ENCODE peak calls at places on chromosomes 7 and 10, in five cellular contexts. D, L, T, F and W are unnamed samples.

GRCh38 chr7:80088705-80089104 is 45.9 kb upstream of the GNAI1 start:
- DNase-seq in D (no peak), L (no peak), T (no peak), F (no peak), W (no peak)

GRCh38 chr7:37287093-37287492 is 161.6 kb downstream of the ELMO1 start:
- DNase-seq in D (no peak), L (peak), T (no peak), F (no peak), W (no peak)

GRCh38 chr7:131501422-131501821 is 55.0 kb downstream of the PODXL start:
- DNase-seq in D (peak), L (no peak), T (no peak), F (no peak), W (no peak)

GRCh38 chr10:20007426-20007825 is 191.2 kb downstream of the PLXDC2 start:
- DNase-seq in D (no peak), L (no peak), T (no peak), F (no peak), W (no peak)

GRCh38 chr7:101020444-101020843 is 563 bp downstream of the MUC17 start:
- DNase-seq in D (no peak), L (no peak), T (no peak), F (no peak), W (no peak)

GRCh38 chr10:61992059-61992460 is 90.6 kb downstream of the ARID5B start:
- DNase-seq in D (no peak), L (no peak), T (no peak), F (no peak), W (no peak)

GRCh38 chr7:147012670-147013069 is 896.1 kb downstream of the CNTNAP2 start:
- DNase-seq in D (no peak), L (no peak), T (no peak), F (no peak), W (no peak)

GRCh38 chr7:19404912-19405329 is 259.7 kb upstream of the FERD3L start:
- DNase-seq in D (no peak), L (no peak), T (no peak), F (no peak), W (no peak)

GRCh38 chr10:123565691-123566660 is 100.2 kb upstream of the GPR26 start:
- DNase-seq in D (no peak), L (no peak), T (no peak), F (no peak), W (no peak)

GRCh38 chr7:99096124-99096887 is 47.6 kb downstream of the SMURF1 start:
- DNase-seq in D (no peak), L (no peak), T (no peak), F (no peak), W (no peak)

GRCh38 chr10:18157909-18158308 is 17.7 kb downstream of the CACNB2 start:
- DNase-seq in D (no peak), L (no peak), T (no peak), F (no peak), W (no peak)

GRCh38 chr10:96632974-96633373 is 46.2 kb upstream of the TM9SF3 start:
- DNase-seq in D (no peak), L (no peak), T (no peak), F (no peak), W (no peak)

GRCh38 chr7:28755255-28755654 is 202.9 kb downstream of the TRIL start:
- DNase-seq in D (no peak), L (no peak), T (no peak), F (no peak), W (no peak)

GRCh38 chr10:25405871-25406270 is 231.1 kb downstream of the GPR158 start:
- DNase-seq in D (no peak), L (no peak), T (no peak), F (no peak), W (no peak)

GRCh38 chr10:61987951-61988379 is 86.5 kb downstream of the ARID5B start:
- DNase-seq in D (no peak), L (no peak), T (no peak), F (no peak), W (no peak)

GRCh38 chr7:12638851-12639467 is 48.5 kb upstream of the ARL4A start:
- DNase-seq in D (no peak), L (peak), T (no peak), F (no peak), W (no peak)

GRCh38 chr7:106326594-106327537 is 42.1 kb upstream of the NAMPT start:
- DNase-seq in D (no peak), L (no peak), T (no peak), F (no peak), W (no peak)

GRCh38 chr7:94348142-94348541 is 46.6 kb upstream of the COL1A2 start:
- DNase-seq in D (no peak), L (peak), T (no peak), F (peak), W (no peak)

GRCh38 chr7:94656925-94657731 is 1.2 kb upstream of the SGCE start:
- DNase-seq in D (no peak), L (no peak), T (peak), F (no peak), W (peak)

GRCh38 chr10:102752934-102753664 is 9.4 kb downstream of the WBP1L start:
- DNase-seq in D (no peak), L (peak), T (no peak), F (peak), W (no peak)

GRCh38 chr10:80173441-80173840 is 31.9 kb downstream of the ANXA11 start:
- DNase-seq in D (no peak), L (no peak), T (no peak), F (no peak), W (no peak)

GRCh38 chr10:60910543-60910942 is 33.4 kb downstream of the RHOBTB1 start:
- DNase-seq in D (no peak), L (no peak), T (no peak), F (no peak), W (no peak)

GRCh38 chr7:116911799-116912198 is 41.5 kb upstream of the ST7 start:
- DNase-seq in D (no peak), L (no peak), T (no peak), F (no peak), W (no peak)

GRCh38 chr10:123284022-123284421 is 129.8 kb downstream of the BUB3 start:
- DNase-seq in D (no peak), L (no peak), T (no peak), F (no peak), W (no peak)

GRCh38 chr7:101527844-101528667 is 101.0 kb downstream of the MYL10 start:
- DNase-seq in D (no peak), L (no peak), T (no peak), F (no peak), W (peak)

GRCh38 chr10:114444819-114445218 is 40.5 kb upstream of the AFAP1L2 start:
- DNase-seq in D (no peak), L (no peak), T (no peak), F (no peak), W (no peak)

GRCh38 chr10:113945075-113945686 is 90.7 kb downstream of the NHLRC2 start:
- DNase-seq in D (no peak), L (no peak), T (no peak), F (no peak), W (no peak)

GRCh38 chr7:102085223-102085772 is 201.4 kb upstream of the SH2B2 start:
- DNase-seq in D (no peak), L (no peak), T (no peak), F (no peak), W (no peak)

GRCh38 chr7:102916881-102917280 is 4.1 kb downstream of the LRRC17 start:
- DNase-seq in D (no peak), L (no peak), T (no peak), F (no peak), W (no peak)

GRCh38 chr7:150992833-150993302 is 2.1 kb downstream of the NOS3 start:
- DNase-seq in D (no peak), L (peak), T (peak), F (peak), W (no peak)